ENCODE peak calls at places on chromosomes 12 and 14, in seven cellular contexts. One of them, this sample, is unnamed.

GRCh38 chr12:95623554-95624170 is 72.4 kb upstream of the USP44 start:
- DNase-seq in posterior vena cava: peak
- DNase-seq in AG04450: peak
- DNase-seq in activated naive CD4-positive, alpha-beta T cell: no peak
- DNase-seq in activated CD4-positive, alpha-beta T cell treated with anti-CD3 and anti-CD28 coated beads for 36 hours: peak
- DNase-seq in NCI-H774: no peak
- DNase-seq in NCI-H2081: peak
- DNase-seq in this sample: peak

GRCh38 chr14:100065161-100065871 is at the start of gene EVL:
- DNase-seq in activated CD4-positive, alpha-beta T cell treated with anti-CD3 and anti-CD28 coated beads for 36 hours: peak
- DNase-seq in NCI-H774: no peak
- DNase-seq in activated naive CD4-positive, alpha-beta T cell: peak
- DNase-seq in posterior vena cava: peak
- DNase-seq in AG04450: no peak
- DNase-seq in NCI-H2081: no peak
- DNase-seq in this sample: peak

GRCh38 chr14:22084393-22085281 is 411.0 kb upstream of the OR4E1 start:
- DNase-seq in activated CD4-positive, alpha-beta T cell treated with anti-CD3 and anti-CD28 coated beads for 36 hours: no peak
- DNase-seq in activated naive CD4-positive, alpha-beta T cell: no peak
- DNase-seq in NCI-H774: no peak
- DNase-seq in posterior vena cava: no peak
- DNase-seq in NCI-H2081: peak
- DNase-seq in AG04450: peak
- DNase-seq in this sample: no peak

GRCh38 chr14:101947577-101947903 is 16.8 kb upstream of the DYNC1H1 start:
- DNase-seq in activated CD4-positive, alpha-beta T cell treated with anti-CD3 and anti-CD28 coated beads for 36 hours: peak
- DNase-seq in AG04450: no peak
- DNase-seq in posterior vena cava: no peak
- DNase-seq in NCI-H2081: peak
- DNase-seq in activated naive CD4-positive, alpha-beta T cell: no peak
- DNase-seq in NCI-H774: no peak
- DNase-seq in this sample: no peak

GRCh38 chr14:80047761-80048160 is 163.5 kb downstream of the DIO2 start:
- DNase-seq in NCI-H774: no peak
- DNase-seq in AG04450: no peak
- DNase-seq in activated naive CD4-positive, alpha-beta T cell: no peak
- DNase-seq in NCI-H2081: no peak
- DNase-seq in posterior vena cava: no peak
- DNase-seq in activated CD4-positive, alpha-beta T cell treated with anti-CD3 and anti-CD28 coated beads for 36 hours: no peak
- DNase-seq in this sample: no peak

GRCh38 chr12:46296822-46297221 is 28.0 kb upstream of the SLC38A1 start:
- DNase-seq in posterior vena cava: no peak
- DNase-seq in NCI-H2081: no peak
- DNase-seq in activated naive CD4-positive, alpha-beta T cell: no peak
- DNase-seq in AG04450: no peak
- DNase-seq in activated CD4-positive, alpha-beta T cell treated with anti-CD3 and anti-CD28 coated beads for 36 hours: no peak
- DNase-seq in NCI-H774: no peak
- DNase-seq in this sample: no peak

GRCh38 chr14:21902561-21903199 is 229.1 kb upstream of the OR4E1 start:
- DNase-seq in posterior vena cava: no peak
- DNase-seq in NCI-H774: no peak
- DNase-seq in activated naive CD4-positive, alpha-beta T cell: peak
- DNase-seq in activated CD4-positive, alpha-beta T cell treated with anti-CD3 and anti-CD28 coated beads for 36 hours: peak
- DNase-seq in NCI-H2081: no peak
- DNase-seq in AG04450: no peak
- DNase-seq in this sample: no peak

GRCh38 chr12:92745874-92746553 is 43.2 kb downstream of the PLEKHG7 start:
- DNase-seq in NCI-H774: no peak
- DNase-seq in activated CD4-positive, alpha-beta T cell treated with anti-CD3 and anti-CD28 coated beads for 36 hours: no peak
- DNase-seq in activated naive CD4-positive, alpha-beta T cell: no peak
- DNase-seq in AG04450: peak
- DNase-seq in posterior vena cava: peak
- DNase-seq in NCI-H2081: peak
- DNase-seq in this sample: peak

GRCh38 chr14:100532916-100533630 is 54.1 kb downstream of the BEGAIN start:
- DNase-seq in NCI-H2081: no peak
- DNase-seq in activated naive CD4-positive, alpha-beta T cell: no peak
- DNase-seq in posterior vena cava: peak
- DNase-seq in activated CD4-positive, alpha-beta T cell treated with anti-CD3 and anti-CD28 coated beads for 36 hours: no peak
- DNase-seq in NCI-H774: no peak
- DNase-seq in AG04450: peak
- DNase-seq in this sample: peak

GRCh38 chr12:44000309-44000952 is 164.6 kb downstream of the TMEM117 start:
- DNase-seq in activated CD4-positive, alpha-beta T cell treated with anti-CD3 and anti-CD28 coated beads for 36 hours: peak
- DNase-seq in AG04450: peak
- DNase-seq in NCI-H774: peak
- DNase-seq in activated naive CD4-positive, alpha-beta T cell: no peak
- DNase-seq in NCI-H2081: peak
- DNase-seq in posterior vena cava: no peak
- DNase-seq in this sample: no peak

GRCh38 chr12:92065018-92065499 is 80.6 kb downstream of the BTG1 start:
- DNase-seq in AG04450: no peak
- DNase-seq in activated CD4-positive, alpha-beta T cell treated with anti-CD3 and anti-CD28 coated beads for 36 hours: peak
- DNase-seq in posterior vena cava: no peak
- DNase-seq in NCI-H2081: peak
- DNase-seq in NCI-H774: peak
- DNase-seq in activated naive CD4-positive, alpha-beta T cell: no peak
- DNase-seq in this sample: no peak